ENCODE peak calls at places on chromosomes 5 and 9, in nine cellular contexts. One of them, this sample, is unnamed.

GRCh38 chr9:38067611-38067891 is 1.5 kb downstream of the SHB start:
- DNase-seq in BJ: no peak
- DNase-seq in AG10803: no peak
- DNase-seq in GM13977: no peak
- DNase-seq in tibial nerve: no peak
- DNase-seq in lower leg skin: no peak
- DNase-seq in A549: no peak
- DNase-seq in cardiac muscle cell: peak
- DNase-seq in GM10248: no peak
- DNase-seq in this sample: no peak

GRCh38 chr9:133842721-133843227 is 104.6 kb upstream of the SARDH start:
- DNase-seq in BJ: no peak
- DNase-seq in AG10803: no peak
- DNase-seq in GM13977: no peak
- DNase-seq in tibial nerve: no peak
- DNase-seq in lower leg skin: no peak
- DNase-seq in A549: no peak
- DNase-seq in cardiac muscle cell: no peak
- DNase-seq in GM10248: no peak
- DNase-seq in this sample: no peak

GRCh38 chr5:35058395-35058794 is 10.6 kb upstream of the AGXT2 start:
- DNase-seq in BJ: no peak
- DNase-seq in AG10803: no peak
- DNase-seq in GM13977: peak
- DNase-seq in tibial nerve: no peak
- DNase-seq in lower leg skin: no peak
- DNase-seq in A549: no peak
- DNase-seq in cardiac muscle cell: no peak
- DNase-seq in GM10248: no peak
- DNase-seq in this sample: no peak

GRCh38 chr9:6049798-6050197 is 34.4 kb upstream of the RANBP6 start:
- DNase-seq in BJ: no peak
- DNase-seq in AG10803: peak
- DNase-seq in GM13977: peak
- DNase-seq in tibial nerve: no peak
- DNase-seq in lower leg skin: no peak
- DNase-seq in A549: no peak
- DNase-seq in cardiac muscle cell: no peak
- DNase-seq in GM10248: peak
- DNase-seq in this sample: no peak

GRCh38 chr9:79471577-79472543 is 99.9 kb upstream of the TLE4 start:
- DNase-seq in BJ: no peak
- DNase-seq in AG10803: peak
- DNase-seq in GM13977: no peak
- DNase-seq in tibial nerve: peak
- DNase-seq in lower leg skin: peak
- DNase-seq in A549: no peak
- DNase-seq in cardiac muscle cell: peak
- DNase-seq in GM10248: no peak
- DNase-seq in this sample: no peak

GRCh38 chr5:179209359-179210150 is 135.7 kb downstream of the ADAMTS2 start:
- DNase-seq in BJ: peak
- DNase-seq in AG10803: peak
- DNase-seq in GM13977: no peak
- DNase-seq in tibial nerve: no peak
- DNase-seq in lower leg skin: no peak
- DNase-seq in A549: no peak
- DNase-seq in cardiac muscle cell: no peak
- DNase-seq in GM10248: no peak
- DNase-seq in this sample: no peak

GRCh38 chr5:163695817-163696216 is 190.4 kb downstream of the MAT2B start:
- DNase-seq in BJ: no peak
- DNase-seq in AG10803: no peak
- DNase-seq in GM13977: no peak
- DNase-seq in tibial nerve: no peak
- DNase-seq in lower leg skin: no peak
- DNase-seq in A549: no peak
- DNase-seq in cardiac muscle cell: no peak
- DNase-seq in GM10248: no peak
- DNase-seq in this sample: no peak

GRCh38 chr5:93349613-93350012 is 231.4 kb downstream of the NR2F1-AS1 start:
- DNase-seq in BJ: peak
- DNase-seq in AG10803: peak
- DNase-seq in GM13977: no peak
- DNase-seq in tibial nerve: no peak
- DNase-seq in lower leg skin: no peak
- DNase-seq in A549: no peak
- DNase-seq in cardiac muscle cell: no peak
- DNase-seq in GM10248: no peak
- DNase-seq in this sample: no peak

GRCh38 chr9:26689041-26689440 is 203.6 kb downstream of the CAAP1 start:
- DNase-seq in BJ: no peak
- DNase-seq in AG10803: no peak
- DNase-seq in GM13977: no peak
- DNase-seq in tibial nerve: no peak
- DNase-seq in lower leg skin: no peak
- DNase-seq in A549: no peak
- DNase-seq in cardiac muscle cell: no peak
- DNase-seq in GM10248: no peak
- DNase-seq in this sample: no peak

GRCh38 chr5:167731951-167732350 is 559.5 kb upstream of the WWC1 start:
- DNase-seq in BJ: no peak
- DNase-seq in AG10803: peak
- DNase-seq in GM13977: no peak
- DNase-seq in tibial nerve: no peak
- DNase-seq in lower leg skin: no peak
- DNase-seq in A549: no peak
- DNase-seq in cardiac muscle cell: no peak
- DNase-seq in GM10248: no peak
- DNase-seq in this sample: no peak

GRCh38 chr5:168874713-168875380 is 295.7 kb upstream of the PANK3 start:
- DNase-seq in BJ: no peak
- DNase-seq in AG10803: peak
- DNase-seq in GM13977: no peak
- DNase-seq in tibial nerve: no peak
- DNase-seq in lower leg skin: no peak
- DNase-seq in A549: no peak
- DNase-seq in cardiac muscle cell: no peak
- DNase-seq in GM10248: no peak
- DNase-seq in this sample: no peak
- TF ChIP-seq CTCF in BJ: peak
- TF ChIP-seq CTCF in AG10803: peak
- TF ChIP-seq CTCF in GM13977: no peak
- TF ChIP-seq CTCF in tibial nerve: no peak
- TF ChIP-seq CTCF in lower leg skin: no peak
- TF ChIP-seq CTCF in A549: peak
- TF ChIP-seq CTCF in cardiac muscle cell: peak
- TF ChIP-seq CTCF in GM10248: no peak
- TF ChIP-seq CTCF in this sample: peak

DNA sequence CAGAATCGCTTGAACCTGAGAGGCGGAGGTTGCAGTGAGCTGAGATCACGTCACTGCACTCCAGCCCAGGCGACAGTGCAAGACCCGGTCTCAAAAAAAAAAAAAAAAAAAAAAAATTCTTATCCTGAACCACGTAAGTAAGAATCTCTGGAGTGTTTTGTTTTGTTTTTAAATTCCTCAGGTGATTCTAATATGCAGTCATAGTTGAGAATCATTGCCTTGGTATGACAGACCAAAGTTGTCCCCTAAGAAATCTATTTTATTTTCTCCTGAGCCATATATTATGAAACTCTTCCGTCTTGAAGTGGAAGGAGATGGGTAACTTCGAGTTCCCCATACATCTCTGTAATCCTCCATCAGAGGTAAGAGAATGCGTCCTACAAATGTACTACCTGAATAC is 26.6 kb upstream of the SVEP1 start:
- DNase-seq in BJ: no peak
- DNase-seq in AG10803: no peak
- DNase-seq in GM13977: no peak
- DNase-seq in tibial nerve: no peak
- DNase-seq in lower leg skin: no peak
- DNase-seq in A549: no peak
- DNase-seq in cardiac muscle cell: no peak
- DNase-seq in GM10248: no peak
- DNase-seq in this sample: no peak
- TF ChIP-seq CTCF in BJ: no peak
- TF ChIP-seq CTCF in AG10803: no peak
- TF ChIP-seq CTCF in GM13977: no peak
- TF ChIP-seq CTCF in tibial nerve: no peak
- TF ChIP-seq CTCF in lower leg skin: no peak
- TF ChIP-seq CTCF in A549: no peak
- TF ChIP-seq CTCF in cardiac muscle cell: no peak
- TF ChIP-seq CTCF in GM10248: no peak
- TF ChIP-seq CTCF in this sample: no peak

GRCh38 chr5:10524376-10525123 is 39.3 kb upstream of the ANKRD33B start:
- DNase-seq in BJ: peak
- DNase-seq in AG10803: peak
- DNase-seq in GM13977: no peak
- DNase-seq in tibial nerve: peak
- DNase-seq in lower leg skin: peak
- DNase-seq in A549: no peak
- DNase-seq in cardiac muscle cell: no peak
- DNase-seq in GM10248: no peak
- DNase-seq in this sample: no peak

GRCh38 chr5:10522224-10522611 is 41.7 kb upstream of the ANKRD33B start:
- DNase-seq in BJ: no peak
- DNase-seq in AG10803: no peak
- DNase-seq in GM13977: no peak
- DNase-seq in tibial nerve: no peak
- DNase-seq in lower leg skin: no peak
- DNase-seq in A549: no peak
- DNase-seq in cardiac muscle cell: no peak
- DNase-seq in GM10248: no peak
- DNase-seq in this sample: no peak

GRCh38 chr5:10519729-10520128 is 44.1 kb upstream of the ANKRD33B start:
- DNase-seq in BJ: no peak
- DNase-seq in AG10803: no peak
- DNase-seq in GM13977: no peak
- DNase-seq in tibial nerve: no peak
- DNase-seq in lower leg skin: no peak
- DNase-seq in A549: no peak
- DNase-seq in cardiac muscle cell: no peak
- DNase-seq in GM10248: no peak
- DNase-seq in this sample: no peak

GRCh38 chr5:10520716-10521115 is 43.2 kb upstream of the ANKRD33B start:
- DNase-seq in BJ: no peak
- DNase-seq in AG10803: peak
- DNase-seq in GM13977: no peak
- DNase-seq in tibial nerve: no peak
- DNase-seq in lower leg skin: no peak
- DNase-seq in A549: no peak
- DNase-seq in cardiac muscle cell: no peak
- DNase-seq in GM10248: no peak
- DNase-seq in this sample: no peak

DNA sequence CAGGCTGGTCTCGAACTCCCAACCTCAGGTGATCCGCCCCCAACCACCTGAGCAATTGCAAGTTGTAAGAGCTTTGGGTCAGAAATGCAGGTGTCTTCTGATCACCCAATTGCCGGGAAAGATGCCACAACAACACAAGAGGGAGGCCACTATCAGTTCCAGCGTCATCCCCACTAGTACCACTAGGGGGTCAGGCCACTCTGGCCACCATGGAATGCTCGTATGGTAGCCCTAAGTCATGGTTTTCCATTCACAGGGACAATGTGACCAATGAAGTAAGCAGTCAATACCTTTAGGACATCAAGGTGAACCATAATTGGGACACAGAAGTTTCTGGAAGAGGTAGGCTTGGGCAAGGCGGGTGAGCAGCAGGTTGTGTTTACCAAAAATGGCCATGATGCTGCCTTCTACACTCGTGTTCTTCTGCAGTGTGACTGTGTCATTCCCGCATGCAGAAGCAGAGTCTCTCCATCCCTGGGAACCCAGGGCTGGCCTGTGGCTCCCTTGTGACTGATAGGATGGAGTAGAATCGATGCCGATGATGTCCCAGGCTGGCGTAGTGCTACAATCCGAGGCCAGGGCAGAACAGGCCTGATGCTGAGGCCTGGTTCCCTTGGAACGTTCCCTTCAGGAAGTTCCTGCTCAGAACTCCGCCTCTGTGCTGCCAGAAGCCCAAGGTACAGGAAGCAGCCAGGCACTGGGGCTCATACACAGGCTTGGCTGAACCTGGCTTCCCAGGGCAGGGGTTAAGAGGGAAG is 42.2 kb upstream of the ANKRD33B start:
- DNase-seq in BJ: no peak
- DNase-seq in AG10803: no peak
- DNase-seq in GM13977: no peak
- DNase-seq in tibial nerve: no peak
- DNase-seq in lower leg skin: no peak
- DNase-seq in A549: peak
- DNase-seq in cardiac muscle cell: no peak
- DNase-seq in GM10248: no peak
- DNase-seq in this sample: no peak
- TF ChIP-seq CTCF in BJ: peak
- TF ChIP-seq CTCF in AG10803: peak
- TF ChIP-seq CTCF in GM13977: peak
- TF ChIP-seq CTCF in tibial nerve: no peak
- TF ChIP-seq CTCF in lower leg skin: no peak
- TF ChIP-seq CTCF in A549: no peak
- TF ChIP-seq CTCF in cardiac muscle cell: peak
- TF ChIP-seq CTCF in GM10248: no peak
- TF ChIP-seq CTCF in this sample: no peak

GRCh38 chr9:19286634-19287188 is 56.2 kb downstream of the DENND4C start:
- DNase-seq in BJ: no peak
- DNase-seq in AG10803: no peak
- DNase-seq in GM13977: no peak
- DNase-seq in tibial nerve: no peak
- DNase-seq in lower leg skin: no peak
- DNase-seq in A549: peak
- DNase-seq in cardiac muscle cell: peak
- DNase-seq in GM10248: no peak
- DNase-seq in this sample: no peak

GRCh38 chr9:19294219-19294618 is 63.7 kb downstream of the DENND4C start:
- DNase-seq in BJ: no peak
- DNase-seq in AG10803: no peak
- DNase-seq in GM13977: no peak
- DNase-seq in tibial nerve: no peak
- DNase-seq in lower leg skin: no peak
- DNase-seq in A549: no peak
- DNase-seq in cardiac muscle cell: no peak
- DNase-seq in GM10248: no peak
- DNase-seq in this sample: no peak

GRCh38 chr9:19284729-19285128 is 54.2 kb downstream of the DENND4C start:
- DNase-seq in BJ: no peak
- DNase-seq in AG10803: no peak
- DNase-seq in GM13977: no peak
- DNase-seq in tibial nerve: no peak
- DNase-seq in lower leg skin: no peak
- DNase-seq in A549: no peak
- DNase-seq in cardiac muscle cell: no peak
- DNase-seq in GM10248: no peak
- DNase-seq in this sample: no peak

DNA sequence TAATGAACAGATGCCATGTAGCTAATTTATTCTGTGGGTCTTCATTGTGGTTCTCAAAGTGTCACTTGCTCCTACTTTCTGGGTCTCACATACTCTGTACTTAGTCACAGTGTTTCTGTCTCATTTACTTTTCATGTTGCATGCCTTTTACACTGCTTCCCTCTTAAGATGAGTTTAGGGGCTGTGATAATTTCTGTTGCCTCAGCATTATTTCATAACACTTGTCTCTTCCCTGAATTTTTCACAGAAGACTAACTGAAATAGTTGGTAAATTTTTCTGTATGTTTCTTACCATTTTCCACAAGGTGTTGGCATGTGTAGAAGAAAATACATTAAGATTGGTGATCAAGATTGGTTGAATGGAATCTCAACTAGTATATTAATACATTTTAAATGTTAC is 59.6 kb downstream of the DENND4C start:
- DNase-seq in BJ: no peak
- DNase-seq in AG10803: no peak
- DNase-seq in GM13977: no peak
- DNase-seq in tibial nerve: no peak
- DNase-seq in lower leg skin: no peak
- DNase-seq in A549: no peak
- DNase-seq in cardiac muscle cell: no peak
- DNase-seq in GM10248: no peak
- DNase-seq in this sample: no peak
- TF ChIP-seq CTCF in BJ: no peak
- TF ChIP-seq CTCF in AG10803: no peak
- TF ChIP-seq CTCF in GM13977: no peak
- TF ChIP-seq CTCF in tibial nerve: no peak
- TF ChIP-seq CTCF in lower leg skin: no peak
- TF ChIP-seq CTCF in A549: no peak
- TF ChIP-seq CTCF in cardiac muscle cell: no peak
- TF ChIP-seq CTCF in GM10248: no peak
- TF ChIP-seq CTCF in this sample: no peak

This sample was measured in progenitor cell of endocrine pancreas.